ENCODE peak calls at places on chromosomes 2 and 18, in seven cellular contexts. W is A549, X is GM23338, U is left ventricle myocardium inferior, F is cardiac fibroblast, R is left lung, P is coronary artery. C is an unnamed sample.

GRCh38 chr2:148812306-148812705 is 62.7 kb upstream of the KIF5C start:
- DNase-seq in W (no peak), X (no peak), U (peak; percentile 33), F (peak; percentile 89), R (no peak), P (no peak), C (peak; percentile 71)

GRCh38 chr2:159093496-159093895 is 125.1 kb downstream of the TANC1 start:
- DNase-seq in W (no peak), X (no peak), U (no peak), F (no peak), R (no peak), P (no peak), C (no peak)

GRCh38 chr18:45402485-45403056 is 212.7 kb upstream of the SLC14A2 start:
- DNase-seq in W (no peak), X (no peak), U (no peak), F (no peak), R (no peak), P (no peak), C (no peak)

GRCh38 chr2:675982-676646 is 1.1 kb downstream of the TMEM18 start:
- DNase-seq in W (peak; percentile 50), X (peak; percentile 79), U (no peak), F (peak; percentile 83), R (no peak), P (no peak), C (peak; percentile 91)

GRCh38 chr2:165627463-165627862 is 158.0 kb downstream of the CSRNP3 start:
- DNase-seq in W (no peak), X (no peak), U (no peak), F (peak; percentile 14), R (no peak), P (no peak), C (peak; percentile 44)

GRCh38 chr2:75481041-75481836 is 79.5 kb downstream of the EVA1A start:
- DNase-seq in W (no peak), X (peak; percentile 37), U (no peak), F (peak; percentile 59), R (no peak), P (no peak), C (no peak)

GRCh38 chr2:104318001-104318555 is 535.8 kb upstream of the POU3F3 start:
- DNase-seq in W (no peak), X (no peak), U (no peak), F (no peak), R (no peak), P (no peak), C (no peak)

GRCh38 chr2:45285791-45286390 is 276.6 kb upstream of the SIX2 start:
- DNase-seq in W (no peak), X (no peak), U (no peak), F (peak; percentile 29), R (no peak), P (no peak), C (no peak)

GRCh38 chr2:229407170-229407569 is 136.1 kb upstream of the PID1 start:
- DNase-seq in W (peak; percentile 55), X (no peak), U (peak; percentile 66), F (peak; percentile 96), R (no peak), P (peak; percentile 91), C (peak; percentile 65)

GRCh38 chr2:54083021-54083420 is 32.4 kb upstream of the ACYP2 start:
- DNase-seq in W (no peak), X (peak; percentile 66), U (no peak), F (no peak), R (no peak), P (no peak), C (no peak)

GRCh38 chr18:57813245-57813644 is 10.1 kb upstream of the ATP8B1 start:
- DNase-seq in W (peak; percentile 44), X (no peak), U (no peak), F (peak; percentile 79), R (no peak), P (no peak), C (peak; percentile 80)

GRCh38 chr2:180715044-180715443 is 265.4 kb upstream of the UBE2E3 start:
- DNase-seq in W (no peak), X (no peak), U (no peak), F (no peak), R (no peak), P (no peak), C (no peak)

GRCh38 chr18:14935210-14935609 is 187.2 kb downstream of the ANKRD30B start:
- DNase-seq in W (no peak), X (no peak), U (no peak), F (no peak), R (no peak), P (no peak), C (no peak)

GRCh38 chr2:154709215-154709614 is 10.7 kb downstream of the KCNJ3 start:
- DNase-seq in W (no peak), X (no peak), U (no peak), F (no peak), R (no peak), P (no peak), C (no peak)

GRCh38 chr2:38713311-38713710 is 37.9 kb downstream of the SRSF7 start:
- DNase-seq in W (no peak), X (no peak), U (no peak), F (no peak), R (no peak), P (no peak), C (no peak)

GRCh38 chr18:78939105-78939504 is 40.5 kb upstream of the SALL3 start:
- DNase-seq in W (no peak), X (no peak), U (no peak), F (no peak), R (no peak), P (no peak), C (peak; percentile 58)

GRCh38 chr2:223597071-223597470 is 5.1 kb downstream of the SCG2 start:
- DNase-seq in W (no peak), X (no peak), U (no peak), F (no peak), R (no peak), P (no peak), C (no peak)

GRCh38 chr2:205936446-205936845 is 149.5 kb downstream of the INO80D start:
- DNase-seq in W (no peak), X (no peak), U (no peak), F (no peak), R (no peak), P (no peak), C (no peak)

GRCh38 chr2:241551599-241551997 is 6.9 kb upstream of the BOK start:
- DNase-seq in W (no peak), X (no peak), U (no peak), F (no peak), R (peak; percentile 65), P (no peak), C (no peak)

GRCh38 chr2:45776160-45776955 is 124.9 kb downstream of the PRKCE start:
- DNase-seq in W (no peak), X (no peak), U (no peak), F (peak; percentile 26), R (no peak), P (no peak), C (peak; percentile 91)

GRCh38 chr2:97950329-97951154 is 45.2 kb downstream of the TMEM131 start:
- DNase-seq in W (no peak), X (no peak), U (no peak), F (peak; percentile 72), R (no peak), P (no peak), C (peak; percentile 71)

GRCh38 chr2:69797836-69798465 is 31.5 kb upstream of the GMCL1 start:
- DNase-seq in W (no peak), X (peak; percentile 30), U (no peak), F (no peak), R (no peak), P (no peak), C (no peak)

GRCh38 chr2:174485763-174486613 is 841 bp downstream of the GPR155 start:
- DNase-seq in W (no peak), X (peak; percentile 62), U (peak; percentile 16), F (peak; percentile 27), R (no peak), P (no peak), C (peak; percentile 82)

GRCh38 chr2:71601136-71602114 is 148.1 kb downstream of the DYSF start:
- DNase-seq in W (no peak), X (no peak), U (peak; percentile 10), F (no peak), R (peak; percentile 47), P (no peak), C (peak; percentile 72)

GRCh38 chr18:65523461-65523860 is 227.4 kb upstream of the CDH7 start:
- DNase-seq in W (no peak), X (peak; percentile 68), U (no peak), F (no peak), R (no peak), P (no peak), C (no peak)
- TF ChIP-seq CTCF in W (no peak), X (peak; percentile 32), U (no peak), F (no peak), R (no peak), P (no peak), C (no peak)

GRCh38 chr18:35355140-35355618 is 11.0 kb upstream of the ZNF24 start:
- DNase-seq in W (no peak), X (peak; percentile 90), U (peak; percentile 58), F (peak; percentile 92), R (no peak), P (peak; percentile 82), C (peak; percentile 86)
- H3K4me3 ChIP-seq in W (no peak overlapping the region), X (no peak overlapping the region), U (peak overlapping the region; percentile 52), F (no peak overlapping the region), R (no peak overlapping the region), P (peak overlapping the region; percentile 19), C (peak overlapping the region; percentile 61)

DNA sequence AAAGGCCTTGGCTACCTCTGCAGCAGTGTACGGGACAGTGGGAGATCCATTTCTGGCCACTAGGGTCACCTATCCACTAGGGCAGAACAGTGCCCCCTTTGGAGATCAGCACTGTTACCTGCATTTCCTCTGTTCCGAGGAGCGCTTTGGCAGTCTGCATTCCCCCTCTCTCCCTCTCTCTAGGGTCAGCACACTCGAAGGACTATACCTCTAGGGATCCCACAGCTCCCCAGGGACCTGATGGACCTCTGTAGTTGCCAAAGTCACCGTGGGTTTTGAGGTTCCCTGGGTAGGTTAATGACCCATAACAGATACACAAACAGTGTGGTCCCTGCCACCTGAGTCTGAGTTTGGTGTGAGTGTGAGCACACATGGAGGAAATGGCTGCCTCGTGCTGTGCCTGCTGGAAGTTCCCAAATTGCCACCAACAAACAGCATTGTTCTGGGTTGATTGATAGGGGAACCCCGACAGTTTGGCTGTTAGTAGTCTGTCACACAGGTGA is 99.8 kb upstream of the VWC2L start:
- DNase-seq in W (no peak), X (peak; percentile 79), U (no peak), F (no peak), R (no peak), P (no peak), C (no peak)
- TF ChIP-seq CTCF in W (no peak), X (peak; percentile 77), U (no peak), F (no peak), R (no peak), P (no peak), C (peak; percentile 7)

DNA sequence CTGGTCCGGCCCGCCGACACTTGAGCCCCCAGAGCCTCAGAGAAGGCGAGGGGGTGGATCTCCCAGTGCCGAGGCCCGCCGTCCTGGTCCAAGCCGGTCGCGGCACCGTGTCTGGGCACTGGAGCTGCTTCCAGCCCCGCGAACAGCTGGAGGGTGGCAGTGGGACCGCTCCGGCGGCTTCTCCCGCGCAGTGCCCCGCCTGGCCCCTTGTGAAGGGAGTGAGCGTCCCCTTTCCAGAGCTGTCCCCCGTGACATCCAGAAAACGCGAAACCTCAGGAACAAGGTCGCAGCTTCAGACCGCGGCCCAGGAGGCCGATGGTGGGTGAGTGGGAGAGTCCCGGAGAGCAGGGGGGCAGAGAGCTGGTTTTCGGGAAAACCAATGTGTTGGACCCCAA is 579 bp upstream of the EMX1 start:
- DNase-seq in W (no peak), X (peak; percentile 45), U (no peak), F (no peak), R (peak; percentile 77), P (peak; percentile 56), C (peak; percentile 89)
- H3K4me3 ChIP-seq in W (peak overlapping the region; percentile 48), X (peak overlapping the region; percentile 56), U (peak overlapping the region; percentile 61), F (no peak overlapping the region), R (peak overlapping the region; percentile 17), P (peak overlapping the region; percentile 60), C (no peak overlapping the region)

C was measured in osteoblast.